ENCODE peak calls at places on chromosome X, in ten cellular contexts. V is choroid plexus epithelial cell; R is stimulated activated naive CD4-positive, alpha-beta T cell; W is stimulated activated CD4-positive, alpha-beta T cell treated with anti-CD3 and anti-CD28 coated beads, Interleukin-1b, Interleukin-23, amount 100 ng/mL, for 1 hour; F is Right ventricle myocardium superior; N is omental fat pad; I is PC-3; Z is NCI-H1436; X is H9; C is EL. K is an unnamed sample.

GRCh38 chrX:13747836-13748235 is 13.3 kb downstream of the OFD1 start:
- DNase-seq in V (peak; percentile 84), R (peak; percentile 16), W (no peak), F (no peak), N (no peak), I (peak; percentile 71), Z (no peak), X (no peak), C (peak; percentile 43), K (peak; percentile 49)

GRCh38 chrX:33330798-33331197 is 119.4 kb upstream of the DMD start:
- DNase-seq in V (no peak), R (no peak), W (no peak), F (no peak), N (no peak), I (no peak), Z (no peak), X (no peak), C (no peak), K (no peak)

GRCh38 chrX:111151764-111152163 is 55.8 kb downstream of the PAK3 start:
- DNase-seq in V (no peak), R (no peak), W (no peak), F (no peak), N (no peak), I (peak; percentile 61), Z (no peak), X (no peak), C (no peak), K (no peak)

GRCh38 chrX:21952624-21953023 is 12.1 kb downstream of the SMS start:
- DNase-seq in V (no peak), R (no peak), W (no peak), F (no peak), N (no peak), I (no peak), Z (no peak), X (no peak), C (no peak), K (no peak)

GRCh38 chrX:10398271-10398670 is 222.1 kb downstream of the MID1 start:
- DNase-seq in V (no peak), R (no peak), W (no peak), F (no peak), N (no peak), I (no peak), Z (no peak), X (no peak), C (no peak), K (no peak)

GRCh38 chrX:150570512-150570911 is 2.1 kb downstream of the MTM1 start:
- DNase-seq in V (peak; percentile 45), R (no peak), W (no peak), F (no peak), N (no peak), I (peak; percentile 32), Z (no peak), X (no peak), C (no peak), K (no peak)

GRCh38 chrX:97704881-97705280 is 821.2 kb downstream of the RPA4 start:
- DNase-seq in V (no peak), R (no peak), W (no peak), F (no peak), N (no peak), I (no peak), Z (no peak), X (no peak), C (no peak), K (peak; percentile 16)

GRCh38 chrX:55908685-55909212 is 191.2 kb downstream of the RRAGB start:
- DNase-seq in V (peak; percentile 9), R (peak; percentile 12), W (no peak), F (no peak), N (no peak), I (peak; percentile 52), Z (no peak), X (peak; percentile 34), C (peak; percentile 1), K (peak; percentile 31)

GRCh38 chrX:120672389-120672788 is 42.5 kb upstream of the C1GALT1C1 start:
- DNase-seq in V (peak; percentile 90), R (no peak), W (no peak), F (peak; percentile 50), N (no peak), I (peak; percentile 83), Z (no peak), X (no peak), C (peak; percentile 67), K (no peak)

GRCh38 chrX:130637591-130637990 is 235.8 kb downstream of the RBMX2 start:
- DNase-seq in V (peak; percentile 77), R (no peak), W (no peak), F (no peak), N (no peak), I (no peak), Z (no peak), X (no peak), C (peak; percentile 44), K (no peak)

GRCh38 chrX:129566081-129566480 is 26.0 kb downstream of the OCRL start:
- DNase-seq in V (peak; percentile 61), R (no peak), W (no peak), F (no peak), N (no peak), I (no peak), Z (no peak), X (no peak), C (no peak), K (no peak)

GRCh38 chrX:1537031-1537715 is at the start of gene P2RY8:
- DNase-seq in V (peak; percentile 41), R (peak; percentile 94), W (peak; percentile 55), F (peak; percentile 80), N (peak; percentile 62), I (peak; percentile 75), Z (no peak), X (no peak), C (peak; percentile 39), K (peak; percentile 6)

GRCh38 chrX:39969099-39969825 is 128.5 kb downstream of the BCOR start:
- DNase-seq in V (peak; percentile 16), R (peak; percentile 21), W (no peak), F (no peak), N (no peak), I (no peak), Z (peak; percentile 22), X (peak; percentile 86), C (no peak), K (no peak)

GRCh38 chrX:15158736-15159406 is 111.0 kb downstream of the ASB9 start:
- DNase-seq in V (no peak), R (peak; percentile 14), W (no peak), F (no peak), N (no peak), I (peak; percentile 60), Z (no peak), X (no peak), C (no peak), K (no peak)

GRCh38 chrX:125203379-125203736 is 116.3 kb upstream of the TEX13C start:
- DNase-seq in V (no peak), R (no peak), W (no peak), F (no peak), N (no peak), I (no peak), Z (no peak), X (no peak), C (no peak), K (no peak)

GRCh38 chrX:152943826-152944225 is 46.0 kb downstream of the ZNF185 start:
- DNase-seq in V (no peak), R (no peak), W (no peak), F (no peak), N (no peak), I (no peak), Z (no peak), X (no peak), C (no peak), K (no peak)

GRCh38 chrX:131577999-131578734 is 34.3 kb downstream of the OR13H1 start:
- DNase-seq in V (no peak), R (no peak), W (no peak), F (no peak), N (no peak), I (no peak), Z (no peak), X (no peak), C (no peak), K (no peak)

GRCh38 chrX:69163936-69164741 is 1.1 kb downstream of the PJA1 start:
- DNase-seq in V (peak; percentile 20), R (peak; percentile 53), W (no peak), F (peak; percentile 44), N (no peak), I (no peak), Z (peak; percentile 39), X (peak; percentile 46), C (peak; percentile 6), K (peak; percentile 41)

GRCh38 chrX:10618911-10619310 is 1.5 kb downstream of the MID1 start:
- DNase-seq in V (no peak), R (no peak), W (no peak), F (no peak), N (no peak), I (peak; percentile 30), Z (no peak), X (no peak), C (peak; percentile 9), K (peak; percentile 32)

GRCh38 chrX:46251755-46252154 is 293.5 kb downstream of the ZNF674 start:
- DNase-seq in V (peak; percentile 9), R (no peak), W (no peak), F (no peak), N (no peak), I (peak; percentile 58), Z (no peak), X (no peak), C (peak; percentile 79), K (no peak)

GRCh38 chrX:69793260-69793935 is 177.5 kb downstream of the EDA start:
- DNase-seq in V (no peak), R (no peak), W (no peak), F (no peak), N (no peak), I (no peak), Z (no peak), X (no peak), C (no peak), K (no peak)

GRCh38 chrX:39957816-39958561 is 139.8 kb downstream of the BCOR start:
- DNase-seq in V (no peak), R (no peak), W (no peak), F (no peak), N (no peak), I (no peak), Z (no peak), X (no peak), C (peak; percentile 15), K (no peak)

GRCh38 chrX:2450681-2451080 is 50.1 kb downstream of the DHRSX start:
- DNase-seq in V (no peak), R (no peak), W (no peak), F (no peak), N (no peak), I (no peak), Z (no peak), X (no peak), C (no peak), K (no peak)

GRCh38 chrX:119693032-119693995 is at the start of gene SEPTIN6:
- DNase-seq in V (peak; percentile 72), R (peak; percentile 93), W (peak; percentile 47), F (peak; percentile 80), N (no peak), I (peak; percentile 65), Z (peak; percentile 86), X (peak; percentile 88), C (peak; percentile 83), K (peak; percentile 71)

GRCh38 chrX:134373736-134374135 is 86.2 kb upstream of the HPRT1 start:
- DNase-seq in V (no peak), R (no peak), W (no peak), F (no peak), N (no peak), I (no peak), Z (no peak), X (no peak), C (no peak), K (peak; percentile 10)

GRCh38 chrX:10633722-10634121 is 13.3 kb upstream of the MID1 start:
- DNase-seq in V (peak; percentile 89), R (no peak), W (no peak), F (no peak), N (no peak), I (peak; percentile 90), Z (peak; percentile 57), X (no peak), C (peak; percentile 87), K (no peak)

GRCh38 chrX:40867352-40867751 is 132.0 kb upstream of the MED14 start:
- DNase-seq in V (peak; percentile 82), R (no peak), W (no peak), F (no peak), N (no peak), I (peak; percentile 70), Z (no peak), X (no peak), C (peak; percentile 58), K (no peak)

GRCh38 chrX:41827886-41828285 is 95.5 kb downstream of the CASK start:
- DNase-seq in V (peak; percentile 34), R (no peak), W (no peak), F (no peak), N (no peak), I (no peak), Z (no peak), X (no peak), C (peak; percentile 51), K (no peak)